ENCODE peak calls at places on chromosomes 3 and 15, in five cellular contexts. T is HepG2, A is A549, V is GM12878, C is K562. M is an unnamed sample.

GRCh38 chr3:185225523-185225922 is 28.3 kb downstream of the EHHADH start:
- DNase-seq in T (no peak), V (no peak), C (no peak), A (no peak), M (no peak)

GRCh38 chr3:61626484-61626883 is 65.1 kb downstream of the PTPRG start:
- DNase-seq in V (no peak), C (no peak), A (no peak), T (no peak), M (no peak)

GRCh38 chr3:142459929-142460328 is 12.1 kb upstream of the XRN1 start:
- DNase-seq in C (no peak), V (no peak), T (no peak), A (no peak), M (no peak)

GRCh38 chr3:196981657-196982056 is 13.0 kb upstream of the PIGZ start:
- DNase-seq in A (no peak), C (no peak), T (peak), V (no peak), M (no peak)

GRCh38 chr15:92801774-92802464 is 98.2 kb upstream of the CHD2 start:
- DNase-seq in V (no peak), A (no peak), C (peak), T (peak), M (no peak)

GRCh38 chr3:178584722-178585121 is 48.5 kb downstream of the KCNMB2 start:
- DNase-seq in C (no peak), T (no peak), A (no peak), V (no peak), M (no peak)

GRCh38 chr3:46710671-46711295 is 6.9 kb downstream of the PRSS50 start:
- DNase-seq in C (no peak), T (no peak), A (no peak), V (no peak), M (no peak)

GRCh38 chr3:29144361-29144760 is 136.5 kb upstream of the RBMS3 start:
- DNase-seq in A (no peak), V (no peak), T (no peak), C (no peak), M (no peak)

GRCh38 chr3:30437172-30437571 is 169.2 kb upstream of the TGFBR2 start:
- DNase-seq in V (no peak), T (no peak), C (no peak), A (no peak), M (peak)

GRCh38 chr3:36248374-36248773 is 131.9 kb upstream of the STAC start:
- DNase-seq in C (no peak), V (no peak), A (no peak), T (no peak), M (peak)

GRCh38 chr3:21893250-21893649 is 142.2 kb upstream of the ZNF385D start:
- DNase-seq in V (no peak), T (no peak), A (no peak), C (no peak), M (no peak)

GRCh38 chr15:65275728-65276126 is 11.0 kb downstream of the PARP16 start:
- DNase-seq in V (no peak), T (peak), C (peak), A (peak), M (no peak)

GRCh38 chr3:61381745-61382392 is 130.6 kb upstream of the FHIT start:
- DNase-seq in T (peak), V (no peak), C (peak), A (peak), M (peak)

GRCh38 chr3:33054100-33055097 is 42.5 kb downstream of the GLB1 start:
- DNase-seq in C (peak), A (no peak), T (no peak), V (no peak), M (no peak)

GRCh38 chr15:56390739-56391267 is 25.6 kb downstream of the TEX9 start:
- DNase-seq in T (no peak), V (no peak), C (no peak), A (no peak), M (no peak)

GRCh38 chr3:37462452-37462851 is 288.1 kb upstream of the LRRFIP2 start:
- DNase-seq in V (no peak), C (no peak), A (no peak), T (no peak), M (no peak)

GRCh38 chr15:33064878-33065277 is 129.6 kb downstream of the FMN1 start:
- DNase-seq in C (no peak), T (no peak), A (no peak), V (no peak), M (no peak)

GRCh38 chr3:177448987-177449975 is 252.0 kb upstream of the TBL1XR1 start:
- DNase-seq in A (no peak), C (no peak), V (peak), T (peak), M (no peak)

GRCh38 chr3:38640661-38641441 is 8.6 kb downstream of the SCN5A start:
- DNase-seq in A (no peak), T (no peak), C (no peak), V (no peak), M (peak)

GRCh38 chr15:52370010-52370409 is 74.4 kb upstream of the MYO5C start:
- DNase-seq in A (no peak), T (no peak), C (no peak), V (no peak), M (no peak)

GRCh38 chr15:87703238-87704111 is 553.1 kb downstream of the NTRK3 start:
- DNase-seq in V (no peak), T (no peak), C (peak), A (no peak), M (no peak)

GRCh38 chr3:152383136-152383606 is 114.4 kb downstream of the MBNL1 start:
- DNase-seq in V (no peak), C (no peak), A (no peak), T (no peak), M (no peak)

GRCh38 chr3:123054422-123054821 is 12.4 kb upstream of the PDIA5 start:
- DNase-seq in V (no peak), C (no peak), T (no peak), A (no peak), M (no peak)

GRCh38 chr15:44782516-44782915 is 46.2 kb downstream of the TRIM69 start:
- DNase-seq in A (no peak), C (no peak), T (no peak), V (no peak), M (no peak)

GRCh38 chr3:108818404-108818803 is 4.2 kb upstream of the TRAT1 start:
- DNase-seq in T (peak), V (no peak), A (no peak), C (peak), M (peak)

GRCh38 chr3:30496496-30496966 is 109.9 kb upstream of the TGFBR2 start:
- DNase-seq in V (no peak), A (no peak), C (no peak), T (no peak), M (no peak)

GRCh38 chr3:138332472-138333073 is 2.9 kb upstream of the NME9 start:
- DNase-seq in T (peak), C (peak), V (no peak), A (peak), M (peak)

GRCh38 chr3:189142527-189142926 is 29.2 kb upstream of the TPRG1 start:
- DNase-seq in T (no peak), V (no peak), C (no peak), A (no peak), M (no peak)

GRCh38 chr3:46076606-46077005 is 49.3 kb upstream of the XCR1 start:
- DNase-seq in V (no peak), T (no peak), C (no peak), A (no peak), M (no peak)

GRCh38 chr15:41832875-41833274 is 5.0 kb downstream of the JMJD7 start:
- DNase-seq in C (no peak), V (no peak), T (no peak), A (no peak), M (no peak)

GRCh38 chr3:15291589-15292541 is 40.5 kb downstream of the SH3BP5 start:
- DNase-seq in A (no peak), C (peak), T (no peak), V (peak), M (no peak)

GRCh38 chr3:39052613-39053012 is 797 bp downstream of the WDR48 start:
- DNase-seq in T (no peak), A (no peak), C (no peak), V (no peak), M (peak)

GRCh38 chr3:48347500-48347899 is 14.0 kb upstream of the SPINK8 start:
- DNase-seq in A (no peak), V (no peak), T (no peak), C (no peak), M (no peak)

GRCh38 chr3:156218353-156218744 is 98.0 kb downstream of the KCNAB1 start:
- DNase-seq in A (no peak), T (peak), V (no peak), C (no peak), M (no peak)

GRCh38 chr3:69458798-69459197 is 72.9 kb upstream of the FRMD4B start:
- DNase-seq in A (no peak), C (no peak), T (no peak), V (no peak), M (no peak)

GRCh38 chr3:11626084-11626463 is 17.6 kb downstream of the VGLL4 start:
- DNase-seq in V (peak), T (no peak), A (no peak), C (no peak), M (no peak)

GRCh38 chr15:92753591-92753990 is 98.0 kb upstream of the FAM174B start:
- DNase-seq in C (no peak), T (no peak), A (no peak), V (no peak), M (no peak)

GRCh38 chr3:42115223-42115622 is 24.1 kb downstream of the TRAK1 start:
- DNase-seq in A (no peak), T (peak), C (no peak), V (no peak), M (no peak)

GRCh38 chr3:113035387-113035982 is 44.7 kb downstream of the GTPBP8 start:
- DNase-seq in T (peak), A (peak), V (no peak), C (peak), M (peak)
- TF ChIP-seq JUNB in T (no peak), A (no peak), V (no peak), C (no peak), M (no peak)

GRCh38 chr15:80404719-80405553 is 754 bp downstream of the ARNT2 start:
- DNase-seq in A (peak), T (no peak), C (no peak), V (no peak), M (peak)
- H3K4me2 ChIP-seq in A (peak), T (peak), C (no peak), V (peak), M (peak)

DNA sequence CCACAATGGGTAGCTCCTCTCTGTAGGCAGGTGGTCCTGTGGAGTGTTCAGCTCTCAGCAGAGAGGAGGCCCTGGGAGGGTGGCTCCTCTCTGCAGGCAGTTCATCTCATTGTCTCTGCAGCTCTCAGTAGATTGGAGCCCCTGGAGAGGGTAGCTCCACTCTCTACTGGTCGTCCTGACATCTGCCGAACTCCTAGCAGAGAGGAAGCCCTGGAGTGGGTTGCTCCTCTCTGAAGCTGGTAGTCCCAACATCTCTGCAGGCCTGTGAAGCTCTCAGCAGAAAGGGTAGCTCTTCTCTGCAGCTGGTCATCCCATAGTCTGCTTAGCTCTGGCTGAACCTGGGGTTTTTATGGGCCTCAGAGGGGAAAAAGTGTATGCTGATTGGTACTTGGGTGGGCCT is 50.8 kb downstream of the EFCAB12 start:
- DNase-seq in V (no peak), T (no peak), C (no peak), A (no peak), M (no peak)
- TF ChIP-seq JUNB in V (no peak), T (no peak), C (no peak), A (no peak), M (no peak)

GRCh38 chr3:134407247-134407640 is 33.0 kb upstream of the AMOTL2 start:
- DNase-seq in V (no peak), A (no peak), T (no peak), C (no peak), M (peak)
- H3K4me2 ChIP-seq in V (no peak), A (no peak), T (no peak), C (no peak), M (peak)

GRCh38 chr3:54094926-54095325 is 27.4 kb upstream of the CACNA2D3 start:
- DNase-seq in V (no peak), A (no peak), C (no peak), T (no peak), M (no peak)
- TF ChIP-seq JUNB in V (no peak), A (no peak), C (no peak), T (no peak), M (no peak)

GRCh38 chr15:73648027-73648295 is 14.8 kb upstream of the NPTN start:
- DNase-seq in T (no peak), V (no peak), A (no peak), C (no peak), M (no peak)
- H3K4me2 ChIP-seq in T (no peak), V (no peak), A (no peak), C (no peak), M (no peak)